ENCODE peak calls at places on chromosomes 1 and 21, in four cellular contexts. One of them, this sample, is unnamed.

GRCh38 chr1:14486401-14487110 is 111.9 kb upstream of the KAZN start:
- DNase-seq in CD8-positive, alpha-beta memory T cell: no peak
- DNase-seq in CD8-positive, alpha-beta T cell: no peak
- DNase-seq in AG04450: no peak
- DNase-seq in this sample: no peak

GRCh38 chr21:37266515-37267221 is 466 bp downstream of the VPS26C start:
- DNase-seq in CD8-positive, alpha-beta memory T cell: no peak
- DNase-seq in CD8-positive, alpha-beta T cell: no peak
- DNase-seq in AG04450: no peak
- DNase-seq in this sample: no peak

GRCh38 chr1:1419363-1419811 is 1.7 kb downstream of the ANKRD65 start:
- DNase-seq in CD8-positive, alpha-beta memory T cell: no peak
- DNase-seq in CD8-positive, alpha-beta T cell: no peak
- DNase-seq in AG04450: no peak
- DNase-seq in this sample: no peak

GRCh38 chr1:41365320-41365633 is 4.0 kb downstream of the FOXO6 start:
- DNase-seq in CD8-positive, alpha-beta memory T cell: no peak
- DNase-seq in CD8-positive, alpha-beta T cell: no peak
- DNase-seq in AG04450: no peak
- DNase-seq in this sample: no peak

GRCh38 chr1:78619029-78619428 is 1.2 kb upstream of the IFI44L start:
- DNase-seq in CD8-positive, alpha-beta memory T cell: no peak
- DNase-seq in CD8-positive, alpha-beta T cell: no peak
- DNase-seq in AG04450: no peak
- DNase-seq in this sample: no peak

GRCh38 chr1:218516526-218516925 is 171.4 kb downstream of the TGFB2 start:
- DNase-seq in CD8-positive, alpha-beta memory T cell: no peak
- DNase-seq in CD8-positive, alpha-beta T cell: no peak
- DNase-seq in AG04450: no peak
- DNase-seq in this sample: no peak

GRCh38 chr1:203539831-203540546 is 46.0 kb downstream of the OPTC start:
- DNase-seq in CD8-positive, alpha-beta memory T cell: no peak
- DNase-seq in CD8-positive, alpha-beta T cell: no peak
- DNase-seq in AG04450: no peak
- DNase-seq in this sample: no peak

GRCh38 chr1:244327533-244327932 is 124.2 kb downstream of the ADSS2 start:
- DNase-seq in CD8-positive, alpha-beta memory T cell: no peak
- DNase-seq in CD8-positive, alpha-beta T cell: no peak
- DNase-seq in AG04450: no peak
- DNase-seq in this sample: no peak

GRCh38 chr1:12539705-12540579 is 78.1 kb downstream of the DHRS3 start:
- DNase-seq in CD8-positive, alpha-beta memory T cell: no peak
- DNase-seq in CD8-positive, alpha-beta T cell: no peak
- DNase-seq in AG04450: peak
- DNase-seq in this sample: no peak

GRCh38 chr1:200602632-200603031 is 17.9 kb downstream of the KIF14 start:
- DNase-seq in CD8-positive, alpha-beta memory T cell: no peak
- DNase-seq in CD8-positive, alpha-beta T cell: no peak
- DNase-seq in AG04450: no peak
- DNase-seq in this sample: no peak

GRCh38 chr1:73537400-73537799 is 660.6 kb downstream of the LRRIQ3 start:
- DNase-seq in CD8-positive, alpha-beta memory T cell: no peak
- DNase-seq in CD8-positive, alpha-beta T cell: no peak
- DNase-seq in AG04450: no peak
- DNase-seq in this sample: no peak

GRCh38 chr1:176778056-176778455 is 315.1 kb downstream of the PAPPA2 start:
- DNase-seq in CD8-positive, alpha-beta memory T cell: no peak
- DNase-seq in CD8-positive, alpha-beta T cell: no peak
- DNase-seq in AG04450: no peak
- DNase-seq in this sample: no peak

GRCh38 chr1:59557549-59557885 is 257.2 kb upstream of the HOOK1 start:
- DNase-seq in CD8-positive, alpha-beta memory T cell: no peak
- DNase-seq in CD8-positive, alpha-beta T cell: no peak
- DNase-seq in AG04450: no peak
- DNase-seq in this sample: no peak

GRCh38 chr1:106049595-106049994 is 1006.9 kb upstream of the PRMT6 start:
- DNase-seq in CD8-positive, alpha-beta memory T cell: no peak
- DNase-seq in CD8-positive, alpha-beta T cell: no peak
- DNase-seq in AG04450: no peak
- DNase-seq in this sample: no peak

GRCh38 chr1:213531369-213532310 is 456.1 kb upstream of the PROX1 start:
- DNase-seq in CD8-positive, alpha-beta memory T cell: no peak
- DNase-seq in CD8-positive, alpha-beta T cell: no peak
- DNase-seq in AG04450: no peak
- DNase-seq in this sample: no peak

GRCh38 chr1:21339402-21340229 is 49.4 kb upstream of the ECE1 start:
- DNase-seq in CD8-positive, alpha-beta memory T cell: no peak
- DNase-seq in CD8-positive, alpha-beta T cell: no peak
- DNase-seq in AG04450: no peak
- DNase-seq in this sample: no peak

GRCh38 chr1:200040516-200041138 is 13.1 kb downstream of the NR5A2 start:
- DNase-seq in CD8-positive, alpha-beta memory T cell: no peak
- DNase-seq in CD8-positive, alpha-beta T cell: no peak
- DNase-seq in AG04450: no peak
- DNase-seq in this sample: no peak

GRCh38 chr1:53361541-53361961 is 33.7 kb upstream of the LRP8 start:
- DNase-seq in CD8-positive, alpha-beta memory T cell: no peak
- DNase-seq in CD8-positive, alpha-beta T cell: no peak
- DNase-seq in AG04450: no peak
- DNase-seq in this sample: no peak

GRCh38 chr1:236868625-236869467 is 73.8 kb downstream of the MTR start:
- DNase-seq in CD8-positive, alpha-beta memory T cell: peak
- DNase-seq in CD8-positive, alpha-beta T cell: peak
- DNase-seq in AG04450: peak
- DNase-seq in this sample: no peak

DNA sequence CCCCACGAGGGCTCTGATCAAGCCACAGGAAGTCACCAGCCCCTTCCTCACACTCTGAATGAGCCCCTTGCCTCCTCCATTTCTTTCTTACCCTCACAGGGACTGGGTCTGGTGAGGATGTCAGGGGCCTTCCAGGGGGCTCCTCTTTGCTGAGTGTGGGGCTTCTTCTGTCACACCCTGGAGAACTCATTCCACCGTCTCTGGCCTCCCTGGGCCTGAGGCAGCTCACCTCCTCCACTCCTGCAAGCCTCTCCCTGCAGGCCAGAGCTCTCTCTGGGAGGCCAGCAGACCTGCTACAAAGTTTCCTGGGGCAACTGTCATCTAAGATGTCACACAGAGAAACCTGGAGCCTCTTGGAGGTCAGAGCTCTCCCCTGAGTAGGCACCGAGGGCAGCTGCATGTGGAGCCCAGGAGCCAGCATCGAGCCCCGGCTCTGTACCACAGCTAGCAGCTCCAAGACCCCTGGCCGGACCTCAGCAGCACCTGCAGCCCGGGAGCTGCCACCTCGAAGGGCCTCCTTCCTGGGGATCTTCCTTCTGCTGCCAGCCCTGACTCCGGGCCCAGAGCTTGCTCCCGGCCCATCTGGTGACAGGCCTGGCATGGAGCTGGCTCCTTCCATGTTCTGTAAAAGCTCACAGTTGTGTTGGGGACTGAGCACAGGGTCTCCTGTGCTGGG is 1.1 kb downstream of the SPOCD1 start:
- DNase-seq in CD8-positive, alpha-beta memory T cell: no peak
- DNase-seq in CD8-positive, alpha-beta T cell: no peak
- DNase-seq in AG04450: no peak
- DNase-seq in this sample: no peak
- H3K27ac ChIP-seq in CD8-positive, alpha-beta memory T cell: no peak
- H3K27ac ChIP-seq in CD8-positive, alpha-beta T cell: no peak
- H3K27ac ChIP-seq in AG04450: no peak
- H3K27ac ChIP-seq in this sample: peak

GRCh38 chr1:162003061-162003824 is 20.4 kb downstream of the OLFML2B start:
- DNase-seq in CD8-positive, alpha-beta memory T cell: no peak
- DNase-seq in CD8-positive, alpha-beta T cell: no peak
- DNase-seq in AG04450: peak
- DNase-seq in this sample: no peak
- H3K27ac ChIP-seq in CD8-positive, alpha-beta memory T cell: no peak
- H3K27ac ChIP-seq in CD8-positive, alpha-beta T cell: no peak
- H3K27ac ChIP-seq in AG04450: peak
- H3K27ac ChIP-seq in this sample: peak

GRCh38 chr1:22509815-22510214 is 53.5 kb upstream of the EPHA8 start:
- DNase-seq in CD8-positive, alpha-beta memory T cell: no peak
- DNase-seq in CD8-positive, alpha-beta T cell: no peak
- DNase-seq in AG04450: no peak
- DNase-seq in this sample: no peak
- H3K27ac ChIP-seq in CD8-positive, alpha-beta memory T cell: no peak
- H3K27ac ChIP-seq in CD8-positive, alpha-beta T cell: no peak
- H3K27ac ChIP-seq in AG04450: no peak
- H3K27ac ChIP-seq in this sample: no peak

GRCh38 chr1:206658981-206659273 is 23.6 kb downstream of the DYRK3 start:
- DNase-seq in CD8-positive, alpha-beta memory T cell: no peak
- DNase-seq in CD8-positive, alpha-beta T cell: no peak
- DNase-seq in AG04450: no peak
- DNase-seq in this sample: no peak
- H3K27ac ChIP-seq in CD8-positive, alpha-beta memory T cell: no peak
- H3K27ac ChIP-seq in CD8-positive, alpha-beta T cell: no peak
- H3K27ac ChIP-seq in AG04450: no peak
- H3K27ac ChIP-seq in this sample: no peak

GRCh38 chr1:110440877-110441276 is 10.1 kb upstream of the PROK1 start:
- DNase-seq in CD8-positive, alpha-beta memory T cell: no peak
- DNase-seq in CD8-positive, alpha-beta T cell: no peak
- DNase-seq in AG04450: no peak
- DNase-seq in this sample: no peak
- H3K27ac ChIP-seq in CD8-positive, alpha-beta memory T cell: no peak
- H3K27ac ChIP-seq in CD8-positive, alpha-beta T cell: no peak
- H3K27ac ChIP-seq in AG04450: no peak
- H3K27ac ChIP-seq in this sample: no peak

GRCh38 chr1:178150610-178151009 is 56.7 kb downstream of the RASAL2 start:
- DNase-seq in CD8-positive, alpha-beta memory T cell: no peak
- DNase-seq in CD8-positive, alpha-beta T cell: no peak
- DNase-seq in AG04450: no peak
- DNase-seq in this sample: no peak
- H3K27ac ChIP-seq in CD8-positive, alpha-beta memory T cell: no peak
- H3K27ac ChIP-seq in CD8-positive, alpha-beta T cell: no peak
- H3K27ac ChIP-seq in AG04450: no peak
- H3K27ac ChIP-seq in this sample: no peak

GRCh38 chr1:205929812-205930577 is 13.3 kb downstream of the SLC26A9 start:
- DNase-seq in CD8-positive, alpha-beta memory T cell: no peak
- DNase-seq in CD8-positive, alpha-beta T cell: no peak
- DNase-seq in AG04450: no peak
- DNase-seq in this sample: no peak
- H3K27ac ChIP-seq in CD8-positive, alpha-beta memory T cell: no peak
- H3K27ac ChIP-seq in CD8-positive, alpha-beta T cell: no peak
- H3K27ac ChIP-seq in AG04450: no peak
- H3K27ac ChIP-seq in this sample: peak

GRCh38 chr1:146039844-146040194 is 18.3 kb upstream of the HJV start:
- DNase-seq in CD8-positive, alpha-beta memory T cell: no peak
- DNase-seq in CD8-positive, alpha-beta T cell: no peak
- DNase-seq in AG04450: no peak
- DNase-seq in this sample: no peak
- H3K27ac ChIP-seq in CD8-positive, alpha-beta memory T cell: peak
- H3K27ac ChIP-seq in CD8-positive, alpha-beta T cell: no peak
- H3K27ac ChIP-seq in AG04450: no peak
- H3K27ac ChIP-seq in this sample: no peak

DNA sequence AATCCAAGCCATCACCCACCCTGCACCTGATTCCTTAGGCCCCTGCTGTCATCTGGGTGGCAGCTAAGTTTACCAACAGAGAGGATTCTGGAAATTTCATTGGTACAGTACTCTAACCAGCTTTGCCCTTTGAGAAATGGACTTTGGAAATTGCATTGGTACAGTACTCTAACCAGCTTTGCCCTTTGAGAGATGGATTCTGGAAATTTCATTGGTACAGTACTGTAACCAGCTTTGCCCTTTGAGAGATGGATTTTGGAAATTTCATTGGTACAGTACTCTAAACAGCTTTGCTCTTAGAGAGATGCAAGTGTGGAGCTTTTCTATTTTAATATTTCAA is 42.5 kb downstream of the MAB21L3 start:
- DNase-seq in CD8-positive, alpha-beta memory T cell: no peak
- DNase-seq in CD8-positive, alpha-beta T cell: no peak
- DNase-seq in AG04450: no peak
- DNase-seq in this sample: no peak
- H3K27ac ChIP-seq in CD8-positive, alpha-beta memory T cell: no peak
- H3K27ac ChIP-seq in CD8-positive, alpha-beta T cell: no peak
- H3K27ac ChIP-seq in AG04450: no peak
- H3K27ac ChIP-seq in this sample: no peak

GRCh38 chr1:19405195-19405760 is 80.1 kb downstream of the CAPZB start:
- DNase-seq in CD8-positive, alpha-beta memory T cell: no peak
- DNase-seq in CD8-positive, alpha-beta T cell: no peak
- DNase-seq in AG04450: no peak
- DNase-seq in this sample: no peak
- H3K27ac ChIP-seq in CD8-positive, alpha-beta memory T cell: no peak
- H3K27ac ChIP-seq in CD8-positive, alpha-beta T cell: no peak
- H3K27ac ChIP-seq in AG04450: no peak
- H3K27ac ChIP-seq in this sample: no peak

This sample was measured in caudate nucleus.